ENCODE peak calls at places on chromosomes 2 and 18, in ten cellular contexts. One of them, this sample, is unnamed.

GRCh38 chr2:61421611-61422010 is 49.3 kb downstream of the USP34 start:
- DNase-seq in HTR-8/SVneo: no peak
- DNase-seq in DMS 273 treated with DMSO at 0.1 percent for 48 hours: no peak
- DNase-seq in stromal cell of bone marrow: no peak
- DNase-seq in effector memory CD4-positive, alpha-beta T cell: no peak
- DNase-seq in NCI-H1092: no peak
- DNase-seq in amniotic stem cell: no peak
- DNase-seq in NCI-H1436 treated with DMSO at 0.1 percent for 48 hours: no peak
- DNase-seq in hypothalamus: no peak
- DNase-seq in effector CD4-positive, alpha-beta T cell: no peak
- DNase-seq in this sample: no peak

GRCh38 chr2:128645631-128646030 is 327.0 kb upstream of the HS6ST1 start:
- DNase-seq in HTR-8/SVneo: no peak
- DNase-seq in DMS 273 treated with DMSO at 0.1 percent for 48 hours: no peak
- DNase-seq in stromal cell of bone marrow: no peak
- DNase-seq in effector memory CD4-positive, alpha-beta T cell: no peak
- DNase-seq in NCI-H1092: no peak
- DNase-seq in amniotic stem cell: no peak
- DNase-seq in NCI-H1436 treated with DMSO at 0.1 percent for 48 hours: no peak
- DNase-seq in hypothalamus: no peak
- DNase-seq in effector CD4-positive, alpha-beta T cell: no peak
- DNase-seq in this sample: no peak

GRCh38 chr2:65017335-65017734 is 28.1 kb downstream of the SLC1A4 start:
- DNase-seq in HTR-8/SVneo: no peak
- DNase-seq in DMS 273 treated with DMSO at 0.1 percent for 48 hours: no peak
- DNase-seq in stromal cell of bone marrow: no peak
- DNase-seq in effector memory CD4-positive, alpha-beta T cell: no peak
- DNase-seq in NCI-H1092: no peak
- DNase-seq in amniotic stem cell: no peak
- DNase-seq in NCI-H1436 treated with DMSO at 0.1 percent for 48 hours: no peak
- DNase-seq in hypothalamus: no peak
- DNase-seq in effector CD4-positive, alpha-beta T cell: no peak
- DNase-seq in this sample: no peak

GRCh38 chr2:6103949-6104348 is 411.8 kb downstream of the SOX11 start:
- DNase-seq in HTR-8/SVneo: no peak
- DNase-seq in DMS 273 treated with DMSO at 0.1 percent for 48 hours: no peak
- DNase-seq in stromal cell of bone marrow: no peak
- DNase-seq in effector memory CD4-positive, alpha-beta T cell: no peak
- DNase-seq in NCI-H1092: peak
- DNase-seq in amniotic stem cell: no peak
- DNase-seq in NCI-H1436 treated with DMSO at 0.1 percent for 48 hours: peak
- DNase-seq in hypothalamus: no peak
- DNase-seq in effector CD4-positive, alpha-beta T cell: no peak
- DNase-seq in this sample: no peak

GRCh38 chr2:235390108-235390815 is 103.6 kb upstream of the AGAP1 start:
- DNase-seq in HTR-8/SVneo: no peak
- DNase-seq in DMS 273 treated with DMSO at 0.1 percent for 48 hours: no peak
- DNase-seq in stromal cell of bone marrow: peak
- DNase-seq in effector memory CD4-positive, alpha-beta T cell: peak
- DNase-seq in NCI-H1092: no peak
- DNase-seq in amniotic stem cell: no peak
- DNase-seq in NCI-H1436 treated with DMSO at 0.1 percent for 48 hours: no peak
- DNase-seq in hypothalamus: no peak
- DNase-seq in effector CD4-positive, alpha-beta T cell: peak
- DNase-seq in this sample: no peak

GRCh38 chr18:50231621-50232020 is 34.7 kb downstream of the CFAP53 start:
- DNase-seq in HTR-8/SVneo: no peak
- DNase-seq in DMS 273 treated with DMSO at 0.1 percent for 48 hours: no peak
- DNase-seq in stromal cell of bone marrow: no peak
- DNase-seq in effector memory CD4-positive, alpha-beta T cell: no peak
- DNase-seq in NCI-H1092: no peak
- DNase-seq in amniotic stem cell: no peak
- DNase-seq in NCI-H1436 treated with DMSO at 0.1 percent for 48 hours: no peak
- DNase-seq in hypothalamus: no peak
- DNase-seq in effector CD4-positive, alpha-beta T cell: no peak
- DNase-seq in this sample: no peak

GRCh38 chr18:10141559-10141958 is 227.7 kb downstream of the VAPA start:
- DNase-seq in HTR-8/SVneo: no peak
- DNase-seq in DMS 273 treated with DMSO at 0.1 percent for 48 hours: no peak
- DNase-seq in stromal cell of bone marrow: no peak
- DNase-seq in effector memory CD4-positive, alpha-beta T cell: no peak
- DNase-seq in NCI-H1092: no peak
- DNase-seq in amniotic stem cell: no peak
- DNase-seq in NCI-H1436 treated with DMSO at 0.1 percent for 48 hours: no peak
- DNase-seq in hypothalamus: no peak
- DNase-seq in effector CD4-positive, alpha-beta T cell: no peak
- DNase-seq in this sample: no peak

GRCh38 chr2:191318729-191319078 is 73.5 kb downstream of the MYO1B start:
- DNase-seq in HTR-8/SVneo: no peak
- DNase-seq in DMS 273 treated with DMSO at 0.1 percent for 48 hours: no peak
- DNase-seq in stromal cell of bone marrow: no peak
- DNase-seq in effector memory CD4-positive, alpha-beta T cell: no peak
- DNase-seq in NCI-H1092: no peak
- DNase-seq in amniotic stem cell: no peak
- DNase-seq in NCI-H1436 treated with DMSO at 0.1 percent for 48 hours: no peak
- DNase-seq in hypothalamus: no peak
- DNase-seq in effector CD4-positive, alpha-beta T cell: no peak
- DNase-seq in this sample: no peak

GRCh38 chr2:150214626-150215025 is 272.8 kb downstream of the RND3 start:
- DNase-seq in HTR-8/SVneo: no peak
- DNase-seq in DMS 273 treated with DMSO at 0.1 percent for 48 hours: no peak
- DNase-seq in stromal cell of bone marrow: no peak
- DNase-seq in effector memory CD4-positive, alpha-beta T cell: no peak
- DNase-seq in NCI-H1092: no peak
- DNase-seq in amniotic stem cell: no peak
- DNase-seq in NCI-H1436 treated with DMSO at 0.1 percent for 48 hours: no peak
- DNase-seq in hypothalamus: no peak
- DNase-seq in effector CD4-positive, alpha-beta T cell: no peak
- DNase-seq in this sample: no peak

GRCh38 chr2:9074930-9075329 is 71.4 kb upstream of the MBOAT2 start:
- DNase-seq in HTR-8/SVneo: no peak
- DNase-seq in DMS 273 treated with DMSO at 0.1 percent for 48 hours: no peak
- DNase-seq in stromal cell of bone marrow: no peak
- DNase-seq in effector memory CD4-positive, alpha-beta T cell: no peak
- DNase-seq in NCI-H1092: no peak
- DNase-seq in amniotic stem cell: no peak
- DNase-seq in NCI-H1436 treated with DMSO at 0.1 percent for 48 hours: no peak
- DNase-seq in hypothalamus: no peak
- DNase-seq in effector CD4-positive, alpha-beta T cell: no peak
- DNase-seq in this sample: no peak

GRCh38 chr2:141020346-141020745 is 1110.5 kb downstream of the LRP1B start:
- DNase-seq in HTR-8/SVneo: no peak
- DNase-seq in DMS 273 treated with DMSO at 0.1 percent for 48 hours: no peak
- DNase-seq in stromal cell of bone marrow: no peak
- DNase-seq in effector memory CD4-positive, alpha-beta T cell: no peak
- DNase-seq in NCI-H1092: no peak
- DNase-seq in amniotic stem cell: no peak
- DNase-seq in NCI-H1436 treated with DMSO at 0.1 percent for 48 hours: no peak
- DNase-seq in hypothalamus: no peak
- DNase-seq in effector CD4-positive, alpha-beta T cell: no peak
- DNase-seq in this sample: no peak

GRCh38 chr2:57696016-57696415 is 350.6 kb upstream of the VRK2 start:
- DNase-seq in HTR-8/SVneo: peak
- DNase-seq in DMS 273 treated with DMSO at 0.1 percent for 48 hours: no peak
- DNase-seq in stromal cell of bone marrow: no peak
- DNase-seq in effector memory CD4-positive, alpha-beta T cell: no peak
- DNase-seq in NCI-H1092: no peak
- DNase-seq in amniotic stem cell: peak
- DNase-seq in NCI-H1436 treated with DMSO at 0.1 percent for 48 hours: no peak
- DNase-seq in hypothalamus: no peak
- DNase-seq in effector CD4-positive, alpha-beta T cell: no peak
- DNase-seq in this sample: no peak

GRCh38 chr18:8999872-9000271 is 102.6 kb upstream of the NDUFV2 start:
- DNase-seq in HTR-8/SVneo: no peak
- DNase-seq in DMS 273 treated with DMSO at 0.1 percent for 48 hours: no peak
- DNase-seq in stromal cell of bone marrow: no peak
- DNase-seq in effector memory CD4-positive, alpha-beta T cell: no peak
- DNase-seq in NCI-H1092: no peak
- DNase-seq in amniotic stem cell: no peak
- DNase-seq in NCI-H1436 treated with DMSO at 0.1 percent for 48 hours: no peak
- DNase-seq in hypothalamus: no peak
- DNase-seq in effector CD4-positive, alpha-beta T cell: no peak
- DNase-seq in this sample: no peak